ENCODE peak calls at places on chromosomes 5 and 9, in four cellular contexts. W is GM23248, M is cardiac fibroblast, R is left ventricle myocardium inferior. E is an unnamed sample.

GRCh38 chr9:91186311-91187101 is 175.2 kb downstream of the AUH start:
- DNase-seq in W (peak), M (no peak), R (no peak), E (no peak)

GRCh38 chr5:167217097-167217743 is 1074.2 kb upstream of the WWC1 start:
- DNase-seq in W (no peak), M (peak), R (no peak), E (no peak)

GRCh38 chr5:132951858-132952257 is 11.6 kb downstream of the AFF4 start:
- DNase-seq in W (no peak), M (no peak), R (no peak), E (no peak)

GRCh38 chr5:142143878-142144277 is 35.3 kb downstream of the NDFIP1 start:
- DNase-seq in W (peak), M (peak), R (no peak), E (no peak)

GRCh38 chr9:90921104-90921503 is 119.5 kb downstream of the SYK start:
- DNase-seq in W (no peak), M (peak), R (peak), E (no peak)

GRCh38 chr5:172887735-172888134 is 53.7 kb downstream of the ERGIC1 start:
- DNase-seq in W (peak), M (peak), R (no peak), E (peak)

GRCh38 chr9:114606068-114606467 is 5.0 kb upstream of the TMEM268 start:
- DNase-seq in W (no peak), M (peak), R (no peak), E (no peak)

GRCh38 chr9:88302579-88303324 is 85.5 kb upstream of the SPIN1 start:
- DNase-seq in W (no peak), M (no peak), R (no peak), E (no peak)

GRCh38 chr9:105636331-105636730 is 25.9 kb upstream of the TAL2 start:
- DNase-seq in W (no peak), M (peak), R (no peak), E (no peak)

E was measured in mesothelial cell of epicardium.